ENCODE peak calls at places on chromosomes 2 and 18, in four cellular contexts. B is mucosa of descending colon, U is mesendoderm, H is thoracic aorta. R is an unnamed sample.

GRCh38 chr18:3177902-3178687 is 41.7 kb downstream of the MYOM1 start:
- DNase-seq in H (peak), U (no peak), B (peak), R (no peak)

GRCh38 chr2:222753251-222753824 is 81.9 kb downstream of the MOGAT1 start:
- DNase-seq in H (no peak), B (peak), U (no peak), R (no peak)

GRCh38 chr2:99354060-99354459 is 16.9 kb downstream of the EIF5B start:
- DNase-seq in U (no peak), B (no peak), H (no peak), R (no peak)

GRCh38 chr18:7904529-7904928 is 337.4 kb downstream of the PTPRM start:
- DNase-seq in H (no peak), U (no peak), B (no peak), R (no peak)

GRCh38 chr2:114727012-114727411 is 284.6 kb downstream of the DPP10 start:
- DNase-seq in B (no peak), U (peak), H (no peak), R (no peak)

GRCh38 chr2:22890142-22890541 is 494.8 kb upstream of the KLHL29 start:
- DNase-seq in H (no peak), U (no peak), B (no peak), R (no peak)

GRCh38 chr2:109046925-109047508 is 58.0 kb upstream of the EDAR start:
- DNase-seq in U (no peak), B (no peak), H (no peak), R (no peak)

GRCh38 chr2:241489733-241490443 is 18.5 kb downstream of the STK25 start:
- DNase-seq in U (no peak), B (peak), H (no peak), R (no peak)

GRCh38 chr2:12155308-12156061 is 409.1 kb downstream of the LPIN1 start:
- DNase-seq in U (peak), B (peak), H (no peak), R (no peak)

GRCh38 chr2:64268330-64268729 is 124.1 kb upstream of the PELI1 start:
- DNase-seq in U (no peak), H (no peak), B (no peak), R (no peak)

GRCh38 chr2:32894119-32894728 is 52.5 kb upstream of the LTBP1 start:
- DNase-seq in U (no peak), B (no peak), H (no peak), R (no peak)

GRCh38 chr2:164335947-164336346 is 285.3 kb downstream of the GRB14 start:
- DNase-seq in B (no peak), H (no peak), U (no peak), R (no peak)

DNA sequence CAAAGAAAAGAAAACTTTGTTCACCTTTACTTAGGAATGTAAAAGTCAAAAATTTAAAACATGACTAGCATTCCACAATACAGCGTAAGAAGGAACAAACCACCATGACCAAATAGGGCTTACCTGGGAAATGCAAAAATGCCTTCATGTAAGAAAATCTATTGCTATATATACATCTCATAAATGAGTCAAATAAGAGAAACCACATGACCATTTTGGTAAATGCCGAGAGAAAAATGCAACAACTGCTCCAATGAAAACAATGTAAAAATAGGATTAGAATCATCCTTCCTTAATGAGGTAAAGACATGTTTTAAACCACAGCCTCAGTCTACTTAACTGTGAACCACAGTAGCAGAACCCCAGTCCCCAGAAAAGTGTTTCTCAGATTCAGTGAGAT is 49.4 kb downstream of the TGOLN2 start:
- DNase-seq in H (no peak), B (no peak), U (no peak), R (no peak)
- H3K4me3 ChIP-seq in H (peak), B (no peak), U (no peak), R (no peak)

DNA sequence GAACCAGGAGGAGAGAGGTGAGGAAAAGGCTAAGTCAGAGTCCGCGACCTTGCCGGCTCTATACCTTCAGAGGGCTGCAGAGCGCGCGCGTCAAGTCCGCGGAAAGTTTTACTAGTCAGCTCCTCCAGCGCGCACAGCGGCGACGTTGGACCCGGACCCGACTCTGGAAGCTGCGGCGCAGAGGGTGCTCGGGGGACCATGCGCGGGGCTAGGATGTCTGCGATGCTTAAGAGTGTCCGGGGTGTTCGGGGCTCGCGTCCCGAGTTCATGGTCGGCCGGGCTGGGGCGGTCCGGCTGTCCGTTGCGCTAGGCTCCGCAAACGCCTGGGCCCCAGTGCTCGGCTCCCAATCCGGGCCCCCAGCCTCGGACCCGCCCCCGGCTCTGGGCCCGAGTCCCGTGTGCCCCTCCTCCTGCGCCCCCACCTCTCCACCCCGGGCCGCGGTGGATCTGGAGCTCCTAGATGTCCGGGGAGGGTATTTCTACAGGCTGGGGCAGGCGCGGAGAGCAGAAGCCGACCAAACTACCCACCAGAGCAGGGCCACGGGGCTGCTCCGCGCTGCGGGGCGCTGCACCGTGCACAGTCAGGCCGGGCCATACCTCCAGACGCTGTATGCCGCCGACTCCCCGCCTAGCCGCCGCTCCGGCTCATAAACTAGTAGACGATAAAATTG is at the start of gene LBX2:
- DNase-seq in H (no peak), U (no peak), B (peak), R (peak)
- H3K4me3 ChIP-seq in H (peak), U (no peak), B (no peak), R (peak)

DNA sequence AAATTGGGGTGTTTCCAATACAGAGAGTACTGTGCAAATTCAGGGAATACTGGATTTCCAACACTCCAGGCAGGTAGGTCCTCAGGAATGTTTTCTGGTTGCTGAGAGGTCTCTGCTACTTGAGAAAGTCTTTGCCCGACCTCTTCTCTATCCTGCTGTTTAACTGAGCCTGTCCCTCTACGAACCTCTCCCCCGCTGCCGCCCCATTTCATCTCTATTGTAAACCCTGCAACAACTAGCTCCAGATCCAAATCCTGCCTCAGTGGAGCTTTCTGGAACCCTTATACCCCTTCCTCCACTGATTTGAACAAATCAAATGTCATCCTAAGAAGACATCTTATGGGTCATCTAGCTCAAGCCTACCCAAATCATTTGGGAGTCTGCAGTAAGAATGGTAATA is 1.3 kb downstream of the EIF4E2 start:
- DNase-seq in B (no peak), H (no peak), U (no peak), R (no peak)
- H3K4me3 ChIP-seq in B (no peak), H (peak), U (no peak), R (peak)

DNA sequence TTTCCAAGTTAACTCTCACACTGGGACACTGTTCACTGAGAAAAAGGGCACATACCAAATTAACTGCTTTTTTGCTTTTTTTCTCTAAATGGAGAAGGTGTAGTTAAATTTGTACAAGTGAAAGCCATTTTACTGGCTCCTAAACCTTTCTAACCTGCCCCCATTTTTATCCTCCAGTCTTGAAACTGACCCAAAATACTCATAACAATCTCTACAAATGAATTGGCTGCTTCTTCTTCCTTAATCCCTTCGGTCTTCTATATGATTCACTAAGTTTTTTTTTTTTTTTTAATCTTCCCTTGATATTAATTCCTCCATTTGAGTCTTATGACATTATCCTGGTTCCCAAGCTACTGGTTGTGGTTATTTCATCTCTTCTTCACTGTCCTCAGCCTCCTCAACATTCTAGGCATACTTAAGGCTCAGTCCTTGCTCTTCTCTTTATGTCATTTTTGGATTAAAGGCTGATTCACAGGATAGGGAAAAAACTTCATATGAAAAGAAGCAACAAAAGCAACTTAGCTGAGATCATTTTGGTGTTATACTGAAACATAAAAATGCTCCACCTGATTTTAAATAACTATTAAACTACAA is 19.8 kb downstream of the ORC2 start:
- DNase-seq in B (no peak), U (no peak), H (no peak), R (no peak)
- H3K4me3 ChIP-seq in B (no peak), U (no peak), H (no peak), R (no peak)